ENCODE peak calls at places on chromosome 15, in six cellular contexts. X is right atrium auricular region, B is psoas muscle, V is Peyer's patch, O is ovary, W is endothelial cell of umbilical vein. G is an unnamed sample. For H3K36me3, the result is how much of the 10 kb centered on the place peaks cover.

GRCh38 chr15:32908135-32908801 is 190.5 kb downstream of the GREM1 start:
- DNase-seq in W (peak), O (peak), B (no peak), X (no peak), V (peak), G (peak)

GRCh38 chr15:72339777-72340177 is 19.8 kb upstream of the CELF6 start:
- DNase-seq in X (no peak), W (peak), O (no peak), B (no peak), V (no peak), G (no peak)

GRCh38 chr15:31326729-31327673 is at the start of gene KLF13:
- DNase-seq in V (peak), B (peak), X (no peak), W (no peak), O (peak), G (no peak)

GRCh38 chr15:99677540-99678134 is 55.6 kb downstream of the LYSMD4 start:
- DNase-seq in X (no peak), O (no peak), W (no peak), V (no peak), B (no peak), G (peak)

GRCh38 chr15:92200891-92201290 is 192.8 kb upstream of the ST8SIA2 start:
- DNase-seq in X (no peak), O (no peak), V (no peak), W (no peak), B (no peak), G (no peak)

GRCh38 chr15:99155961-99156443 is 51.1 kb downstream of the SYNM start:
- DNase-seq in O (no peak), B (no peak), V (no peak), X (no peak), W (no peak), G (no peak)

GRCh38 chr15:92624401-92624991 is 31.1 kb downstream of the FAM174B start:
- DNase-seq in O (peak), B (peak), X (no peak), W (peak), V (peak), G (no peak)

GRCh38 chr15:36278219-36278618 is 301.2 kb upstream of the CDIN1 start:
- DNase-seq in V (no peak), X (no peak), W (no peak), O (no peak), B (no peak), G (no peak)

GRCh38 chr15:82540055-82540983 is at the start of gene RPS17:
- DNase-seq in O (peak), V (peak), X (peak), W (peak), B (peak), G (peak)

GRCh38 chr15:29103825-29104565 is 165.6 kb downstream of the NSMCE3 start:
- DNase-seq in O (peak), V (peak), B (peak), X (peak), W (peak), G (peak)

GRCh38 chr15:100601158-100601557 is 826 bp downstream of the LINS1 start:
- DNase-seq in W (peak), X (no peak), O (no peak), V (peak), B (no peak), G (peak)

GRCh38 chr15:48887144-48887543 is 9.2 kb downstream of the EID1 start:
- DNase-seq in W (no peak), O (no peak), B (no peak), X (no peak), V (no peak), G (no peak)

GRCh38 chr15:101381671-101382212 is 86.7 kb upstream of the SNRPA1 start:
- DNase-seq in V (no peak), X (no peak), W (no peak), B (peak), O (no peak), G (no peak)

GRCh38 chr15:34456658-34457057 is 19.1 kb upstream of the GOLGA8A start:
- DNase-seq in V (no peak), B (no peak), W (no peak), O (no peak), X (no peak), G (no peak)

GRCh38 chr15:100733088-100733487 is 130.7 kb downstream of the ASB7 start:
- DNase-seq in V (no peak), O (no peak), B (no peak), X (peak), W (no peak), G (no peak)

GRCh38 chr15:98776607-98777281 is 128.4 kb downstream of the IGF1R start:
- DNase-seq in X (no peak), B (peak), O (peak), V (no peak), W (no peak), G (peak)

GRCh38 chr15:32803631-32804030 is 85.8 kb downstream of the GREM1 start:
- DNase-seq in O (no peak), W (no peak), B (no peak), V (no peak), X (no peak), G (no peak)

GRCh38 chr15:60392601-60392985 is 5.2 kb downstream of the ANXA2 start:
- DNase-seq in O (no peak), W (peak), B (no peak), V (no peak), X (no peak), G (peak)

GRCh38 chr15:72312605-72313447 is 7.1 kb downstream of the CELF6 start:
- DNase-seq in O (no peak), B (peak), W (peak), X (peak), V (peak), G (peak)

GRCh38 chr15:45133561-45133920 is 3.7 kb downstream of the DUOX1 start:
- DNase-seq in W (no peak), B (no peak), V (no peak), X (no peak), O (no peak), G (no peak)

GRCh38 chr15:44550256-44550655 is 13.3 kb downstream of the EIF3J start:
- DNase-seq in X (no peak), B (no peak), V (no peak), W (peak), O (no peak), G (no peak)

GRCh38 chr15:59685737-59686297 is 3.3 kb downstream of the BNIP2 start:
- DNase-seq in O (no peak), B (no peak), X (no peak), V (no peak), W (peak), G (no peak)

GRCh38 chr15:58223432-58223831 is 85.3 kb downstream of the AQP9 start:
- DNase-seq in B (no peak), W (no peak), X (no peak), O (no peak), V (no peak), G (no peak)

GRCh38 chr15:58224068-58224467 is 85.9 kb downstream of the AQP9 start:
- DNase-seq in W (peak), V (no peak), X (no peak), B (peak), O (no peak), G (no peak)

GRCh38 chr15:58221591-58222241 is 83.5 kb downstream of the AQP9 start:
- DNase-seq in X (no peak), B (no peak), V (no peak), W (peak), O (no peak), G (no peak)

GRCh38 chr15:58227706-58228543 is 89.7 kb downstream of the AQP9 start:
- DNase-seq in V (peak), B (peak), O (peak), X (peak), W (peak), G (no peak)

DNA sequence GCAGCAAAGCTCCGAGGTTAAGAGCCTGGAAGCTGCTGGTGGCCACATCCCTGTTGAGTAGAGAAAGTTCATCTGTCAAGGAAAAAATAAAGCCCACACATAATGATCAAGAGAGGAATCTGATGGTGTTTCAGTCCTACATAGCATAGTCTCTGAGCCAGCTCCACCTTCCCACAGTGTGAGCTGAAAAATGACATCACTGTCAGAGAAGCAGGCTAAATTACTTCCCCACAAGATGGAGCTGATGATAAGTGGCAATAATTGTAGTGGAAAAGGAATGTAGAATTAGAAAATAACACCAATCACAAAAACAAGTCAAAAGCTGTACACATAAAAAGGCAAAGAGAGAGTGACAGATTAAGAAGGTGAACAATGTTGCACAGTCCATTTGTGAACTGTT is 84.5 kb downstream of the AQP9 start:
- DNase-seq in V (no peak), X (no peak), W (peak), B (no peak), O (no peak), G (no peak)
- TF ChIP-seq CTCF in V (no peak), X (no peak), W (no peak), B (no peak), O (no peak), G (no peak)

DNA sequence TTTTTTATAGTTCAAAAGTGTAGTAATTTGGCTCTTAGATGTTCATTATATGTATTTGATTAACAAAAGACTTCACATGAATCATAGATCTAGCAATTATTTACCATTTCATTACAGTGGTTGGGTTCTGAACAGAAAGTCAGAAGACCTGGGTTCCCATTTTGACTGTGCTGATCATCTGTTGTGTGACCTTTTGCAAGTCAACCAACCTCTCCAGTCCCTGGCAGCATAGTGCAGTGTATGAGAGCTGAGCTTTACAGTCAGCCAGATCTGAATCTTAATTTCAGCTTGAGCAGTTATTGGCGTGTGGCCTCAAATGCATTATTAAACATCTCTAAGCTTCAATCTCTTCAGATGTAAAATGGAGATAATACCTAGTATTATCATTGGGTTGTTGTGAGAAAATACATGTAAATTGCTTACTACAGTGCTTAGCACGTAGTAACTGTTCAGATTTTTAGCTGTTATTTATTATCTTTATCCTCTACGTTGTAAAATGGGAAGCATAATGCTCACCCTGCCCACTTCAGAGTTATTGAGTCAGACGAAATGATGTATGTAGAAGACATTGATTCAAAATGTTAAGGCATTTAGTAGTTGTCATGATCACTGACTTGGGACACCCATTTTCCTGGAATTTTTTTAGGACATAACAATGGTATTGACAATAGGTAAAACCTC is 104.0 kb downstream of the KLHL25 start:
- DNase-seq in B (no peak), V (no peak), W (peak), X (no peak), O (no peak), G (no peak)
- H3K36me3 ChIP-seq in B (half or more), V (under half), W (under half), X (half or more), O (under half), G (under half)

GRCh38 chr15:64961013-64961412 is 28.7 kb downstream of the SPG21 start:
- DNase-seq in B (no peak), X (no peak), O (no peak), V (no peak), W (no peak), G (no peak)
- TF ChIP-seq CTCF in B (no peak), X (no peak), O (no peak), V (no peak), W (no peak), G (no peak)

GRCh38 chr15:90914240-90915080 is 11.4 kb downstream of the MAN2A2 start:
- DNase-seq in X (no peak), B (peak), O (no peak), V (no peak), W (no peak), G (no peak)
- H3K36me3 ChIP-seq in X (half or more), B (half or more), O (under half), V (under half), W (under half), G (half or more)

GRCh38 chr15:78947506-78947905 is 2.7 kb upstream of the CTSH start:
- DNase-seq in W (no peak), V (no peak), O (no peak), X (no peak), B (no peak), G (no peak)

GRCh38 chr15:78951841-78952238 is 7.0 kb upstream of the CTSH start:
- DNase-seq in X (no peak), W (no peak), O (no peak), V (no peak), B (no peak), G (no peak)

GRCh38 chr15:78949461-78949860 is 4.6 kb upstream of the CTSH start:
- DNase-seq in V (no peak), O (no peak), W (no peak), X (no peak), B (no peak), G (no peak)

GRCh38 chr15:78950343-78950742 is 5.5 kb upstream of the CTSH start:
- DNase-seq in O (no peak), X (no peak), V (no peak), B (no peak), W (no peak), G (no peak)

GRCh38 chr15:78950906-78951840 is 6.3 kb upstream of the CTSH start:
- DNase-seq in B (no peak), W (no peak), V (no peak), X (no peak), O (no peak), G (no peak)
- TF ChIP-seq CTCF in B (no peak), W (peak), V (no peak), X (peak), O (no peak), G (no peak)

DNA sequence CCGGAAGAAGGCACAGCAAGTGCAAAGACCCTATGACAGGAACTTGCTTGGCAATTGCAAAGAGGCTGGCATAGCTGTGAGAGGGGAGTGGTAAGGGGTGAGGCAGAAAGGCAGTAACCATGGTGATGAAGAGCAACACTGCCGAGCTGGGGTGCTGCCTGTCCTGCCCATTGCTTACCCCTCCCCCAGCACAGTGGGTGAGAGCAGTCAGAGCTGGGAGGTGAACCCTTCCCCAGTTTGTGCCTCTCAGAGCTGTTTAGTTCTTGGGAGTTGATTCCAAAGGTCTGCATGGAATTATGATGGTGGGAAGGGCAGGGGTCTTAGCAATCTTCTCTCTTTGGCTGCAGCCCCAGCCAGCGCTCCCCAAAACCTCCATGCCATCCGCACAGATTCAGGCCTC is 8.9 kb downstream of the TYRO3 start:
- DNase-seq in O (no peak), X (no peak), W (no peak), V (no peak), B (no peak), G (no peak)
- H3K36me3 ChIP-seq in O (under half), X (under half), W (under half), V (under half), B (under half), G (under half)

GRCh38 chr15:37395100-37395468 is 294.7 kb upstream of the MEIS2 start:
- DNase-seq in O (no peak), V (no peak), X (no peak), B (no peak), W (no peak), G (no peak)

GRCh38 chr15:37397266-37398022 is 297.1 kb upstream of the MEIS2 start:
- DNase-seq in W (no peak), X (no peak), B (no peak), V (no peak), O (no peak), G (no peak)

GRCh38 chr15:37394402-37395099 is 294.2 kb upstream of the MEIS2 start:
- DNase-seq in X (no peak), W (no peak), B (no peak), V (no peak), O (no peak), G (no peak)
- TF ChIP-seq CTCF in X (no peak), W (no peak), B (no peak), V (no peak), O (no peak), G (no peak)

DNA sequence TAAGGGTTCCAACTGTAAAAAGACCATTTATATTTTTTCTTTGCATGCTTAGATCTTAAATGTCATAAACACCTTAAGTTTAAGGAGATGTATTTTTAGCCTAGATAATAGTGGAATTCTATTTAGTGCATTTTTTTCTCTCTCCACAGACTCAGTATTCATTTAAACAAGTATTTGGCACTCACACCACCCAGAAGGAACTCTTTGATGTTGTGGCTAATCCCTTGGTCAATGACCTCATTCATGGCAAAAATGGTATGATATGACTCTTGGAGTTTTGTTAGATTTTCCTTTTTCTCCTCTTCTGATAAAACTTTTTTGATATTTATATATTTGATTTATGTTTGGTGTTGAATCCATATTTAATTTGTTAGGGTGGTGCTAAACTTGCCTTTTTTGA is 7.3 kb downstream of the KIF23 start:
- DNase-seq in B (no peak), X (no peak), V (no peak), O (no peak), W (no peak), G (no peak)
- H3K36me3 ChIP-seq in B (under half), X (under half), V (under half), O (under half), W (under half), G (under half)

GRCh38 chr15:63502843-63503738 is 1.3 kb upstream of the USP3 start:
- DNase-seq in W (peak), V (peak), O (peak), X (peak), B (peak), G (peak)
- TF ChIP-seq CTCF in W (no peak), V (no peak), O (peak), X (no peak), B (no peak), G (no peak)